ENCODE peak calls at places on chromosomes 3 and 15, in ten cellular contexts. H, P, M, V, U, I, F, Z, C and L are unnamed samples.

GRCh38 chr3:48399387-48400172 is 27.6 kb downstream of the FBXW12 start:
- DNase-seq in V (no peak), P (peak; percentile 35), F (no peak), U (no peak), C (peak; percentile 8), M (peak; percentile 42), H (no peak), Z (no peak), I (no peak), L (no peak)

GRCh38 chr3:125014570-125015179 is 41.1 kb downstream of the HEG1 start:
- DNase-seq in F (no peak), H (no peak), M (no peak), V (no peak), U (no peak), Z (no peak), P (no peak), C (no peak), I (no peak), L (no peak)

GRCh38 chr3:76900571-76900970 is 139.3 kb upstream of the ROBO2 start:
- DNase-seq in C (no peak), P (no peak), H (no peak), M (no peak), U (no peak), F (no peak), Z (no peak), V (no peak), I (no peak), L (no peak)

GRCh38 chr3:141112686-141113255 is 61.6 kb downstream of the SPSB4 start:
- DNase-seq in U (no peak), Z (no peak), P (no peak), H (no peak), V (no peak), C (no peak), M (no peak), I (no peak), F (no peak), L (no peak)

GRCh38 chr3:75001330-75001729 is 386.9 kb upstream of the CNTN3 start:
- DNase-seq in C (no peak), M (no peak), I (no peak), Z (no peak), U (no peak), H (peak; percentile 17), V (no peak), P (peak; percentile 37), F (peak; percentile 4), L (no peak)

GRCh38 chr3:187014417-187014864 is 84.1 kb downstream of the ST6GAL1 start:
- DNase-seq in V (no peak), P (no peak), Z (no peak), U (no peak), H (no peak), C (no peak), I (no peak), M (peak; percentile 43), F (peak; percentile 55), L (no peak)

GRCh38 chr3:139674585-139675260 is 3.0 kb downstream of the NMNAT3 start:
- DNase-seq in Z (no peak), C (no peak), F (no peak), P (no peak), I (no peak), H (no peak), V (no peak), U (no peak), M (no peak), L (no peak)

GRCh38 chr3:117955196-117955595 is 1079.5 kb downstream of the IGSF11 start:
- DNase-seq in H (no peak), U (no peak), I (no peak), F (no peak), V (peak; percentile 57), Z (no peak), P (no peak), C (no peak), M (no peak), L (no peak)

GRCh38 chr15:31307270-31308184 is 19.1 kb upstream of the KLF13 start:
- DNase-seq in I (no peak), H (no peak), Z (no peak), U (no peak), C (no peak), F (no peak), P (no peak), V (no peak), M (peak; percentile 37), L (no peak)
- H3K4me3 ChIP-seq in I (no peak overlapping the region), H (no peak overlapping the region), Z (no peak overlapping the region), U (no peak overlapping the region), C (no peak overlapping the region), F (no peak overlapping the region), P (peak overlapping the region; percentile 35), V (no peak overlapping the region), M (no peak overlapping the region), L (no peak overlapping the region)

GRCh38 chr3:131361464-131362421 is 19.8 kb upstream of the NUDT16 start:
- DNase-seq in I (peak; percentile 91), P (peak; percentile 98), U (no peak), V (peak; percentile 36), M (peak; percentile 96), Z (peak; percentile 36), C (peak; percentile 71), F (peak; percentile 64), H (peak; percentile 64), L (no peak)

GRCh38 chr3:131363275-131363674 is 18.3 kb upstream of the NUDT16 start:
- DNase-seq in V (no peak), M (no peak), H (no peak), F (no peak), P (no peak), I (no peak), C (no peak), U (no peak), Z (no peak), L (no peak)

GRCh38 chr3:131356006-131356405 is 25.6 kb upstream of the NUDT16 start:
- DNase-seq in V (no peak), C (no peak), H (peak; percentile 18), I (no peak), Z (no peak), U (no peak), F (no peak), P (no peak), M (no peak), L (no peak)

GRCh38 chr3:131357275-131357674 is 24.3 kb upstream of the NUDT16 start:
- DNase-seq in U (no peak), M (no peak), Z (no peak), I (no peak), H (no peak), V (no peak), P (no peak), C (no peak), F (no peak), L (no peak)

DNA sequence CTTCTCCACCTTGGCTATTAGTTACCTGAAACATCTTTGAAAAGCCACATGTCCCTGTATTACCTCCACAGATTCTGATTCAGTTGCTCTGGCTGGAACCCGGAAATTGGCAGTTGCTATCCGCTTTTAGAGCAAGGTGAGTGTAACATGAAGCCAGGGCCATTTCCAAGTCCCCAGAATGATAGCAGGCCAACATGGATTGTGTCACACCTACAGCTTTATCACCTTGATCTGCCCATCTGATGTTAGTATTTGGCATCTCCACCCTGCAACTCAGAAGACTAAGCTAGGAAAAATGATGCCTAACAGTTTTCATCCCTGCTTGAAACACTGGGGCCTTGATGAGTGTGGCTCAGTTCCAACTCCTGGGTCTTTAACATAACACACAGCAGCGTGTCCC is 21.4 kb upstream of the NUDT16 start:
- DNase-seq in M (no peak), Z (no peak), P (no peak), I (no peak), U (no peak), F (no peak), C (no peak), H (no peak), V (no peak), L (no peak)
- H3K4me3 ChIP-seq in M (no peak overlapping the region), Z (no peak overlapping the region), P (no peak overlapping the region), I (no peak overlapping the region), U (no peak overlapping the region), F (no peak overlapping the region), C (no peak overlapping the region), H (no peak overlapping the region), V (no peak overlapping the region), L (no peak overlapping the region)

DNA sequence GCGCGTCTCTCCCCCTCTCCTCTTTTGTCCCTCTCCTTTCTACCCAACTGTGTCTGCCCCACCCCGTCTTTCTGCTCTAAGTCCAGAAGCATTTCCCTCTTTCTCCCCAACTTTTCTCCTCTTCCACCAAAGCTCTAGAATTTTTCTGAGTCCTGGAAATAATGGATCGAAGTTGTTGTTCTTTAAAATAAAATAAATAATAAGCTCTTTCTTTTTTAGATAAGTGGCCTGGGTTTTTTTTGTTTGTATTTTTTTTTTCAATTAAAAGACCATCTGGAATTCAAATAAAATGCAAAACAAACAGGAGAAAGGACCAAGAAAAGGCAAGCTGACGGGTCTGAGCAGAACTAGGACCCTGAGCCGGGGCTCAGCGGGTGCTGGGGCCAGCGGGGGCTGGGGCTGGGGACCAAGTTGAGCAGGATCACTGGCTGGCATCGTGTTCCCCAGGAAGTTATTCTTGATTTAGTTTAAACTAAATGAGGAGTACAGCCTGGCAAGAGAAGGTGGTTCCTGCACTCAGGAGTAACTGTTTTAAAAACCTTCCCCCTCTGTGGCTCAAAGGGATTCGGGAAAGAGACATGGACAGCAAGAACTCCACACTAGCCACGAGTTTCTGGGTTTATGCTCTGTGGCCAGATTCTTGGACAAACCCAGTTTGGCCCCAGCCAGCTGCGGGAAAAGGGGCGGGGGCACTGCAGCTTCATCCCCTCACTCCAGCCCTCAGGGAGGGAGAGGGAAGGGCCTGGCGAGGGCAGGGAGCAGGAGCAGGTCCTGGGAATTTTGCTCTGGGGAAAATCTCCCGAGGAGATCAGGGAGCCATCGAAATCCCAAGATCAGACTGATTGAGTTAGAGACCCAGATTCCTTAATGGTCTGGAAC is 8.4 kb downstream of the GATA2 start:
- DNase-seq in V (no peak), U (no peak), P (peak; percentile 70), I (peak; percentile 15), Z (no peak), H (no peak), C (no peak), M (no peak), F (no peak), L (no peak)
- H3K4me3 ChIP-seq in V (no peak overlapping the region), U (no peak overlapping the region), P (peak overlapping the region; percentile 53), I (no peak overlapping the region), Z (no peak overlapping the region), H (no peak overlapping the region), C (peak overlapping the region; percentile 58), M (no peak overlapping the region), F (no peak overlapping the region), L (no peak overlapping the region)

GRCh38 chr3:8713901-8714759 is 19.5 kb upstream of the CAV3 start:
- DNase-seq in I (no peak), H (no peak), C (no peak), U (no peak), Z (no peak), F (no peak), V (no peak), P (peak; percentile 80), M (no peak), L (peak; percentile 15)

GRCh38 chr3:8709287-8709686 is 24.3 kb upstream of the CAV3 start:
- DNase-seq in H (no peak), C (no peak), V (no peak), Z (no peak), M (no peak), I (no peak), P (no peak), U (no peak), F (no peak), L (no peak)

GRCh38 chr3:8709801-8710524 is 23.6 kb upstream of the CAV3 start:
- DNase-seq in P (no peak), U (no peak), H (no peak), I (no peak), M (no peak), Z (no peak), V (no peak), F (no peak), C (no peak), L (no peak)

GRCh38 chr3:8712045-8712870 is 21.3 kb upstream of the CAV3 start:
- DNase-seq in M (no peak), H (peak; percentile 61), P (no peak), V (peak; percentile 45), F (no peak), I (no peak), U (no peak), Z (peak; percentile 53), C (no peak), L (no peak)

DNA sequence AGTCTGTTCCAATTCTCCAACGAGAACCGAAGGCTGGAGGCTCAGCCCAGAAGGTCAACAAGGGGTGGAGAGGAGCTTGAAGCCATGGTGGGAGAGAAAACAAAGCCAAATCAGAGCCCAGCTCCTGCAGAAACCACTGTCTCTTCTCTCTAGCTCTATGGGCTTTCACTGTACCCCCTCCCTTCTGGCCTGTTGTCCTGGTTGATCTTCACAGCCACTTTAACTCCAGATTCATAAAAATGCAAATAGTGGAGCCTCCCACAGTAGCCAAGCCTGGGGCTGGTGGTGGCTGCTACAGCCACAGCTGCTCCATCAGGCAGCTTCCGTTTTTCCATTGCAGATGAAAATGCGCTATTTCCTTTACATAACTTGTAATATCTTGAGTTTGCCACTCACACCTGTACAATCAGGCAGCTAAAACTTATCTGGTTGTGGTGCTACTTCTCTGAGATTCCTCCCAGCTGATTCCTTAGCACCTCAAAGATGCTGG is 20.7 kb upstream of the CAV3 start:
- DNase-seq in F (no peak), V (no peak), U (no peak), I (no peak), Z (no peak), M (no peak), H (no peak), P (no peak), C (no peak), L (no peak)
- H3K4me3 ChIP-seq in F (no peak overlapping the region), V (no peak overlapping the region), U (no peak overlapping the region), I (no peak overlapping the region), Z (no peak overlapping the region), M (no peak overlapping the region), H (no peak overlapping the region), P (no peak overlapping the region), C (no peak overlapping the region), L (no peak overlapping the region)